ENCODE peak calls at places on chromosome 15, in ten cellular contexts. Q, V, E, K, S, P, O, X, G and Y are unnamed samples.

GRCh38 chr15:68303134-68303533 is 25.6 kb downstream of the FEM1B start:
- DNase-seq in E (no peak), O (no peak), P (no peak), S (no peak), X (no peak), V (peak; percentile 13), G (no peak), K (no peak), Q (no peak), Y (no peak)

GRCh38 chr15:30827625-30828303 is 76.0 kb upstream of the FAN1 start:
- DNase-seq in E (no peak), Q (no peak), V (no peak), X (no peak), P (no peak), G (no peak), K (no peak), O (no peak), S (no peak), Y (no peak)

GRCh38 chr15:85672338-85673097 is 122.2 kb downstream of the KLHL25 start:
- DNase-seq in K (no peak), G (no peak), O (no peak), Q (peak; percentile 18), E (no peak), S (no peak), X (no peak), V (no peak), P (no peak), Y (no peak)

GRCh38 chr15:91102546-91103330 is 2.7 kb downstream of the SV2B start:
- DNase-seq in Q (no peak), E (no peak), G (no peak), K (no peak), X (no peak), S (no peak), V (no peak), P (no peak), O (no peak), Y (no peak)

GRCh38 chr15:45026646-45027045 is 3.7 kb downstream of the SORD start:
- DNase-seq in E (no peak), O (no peak), G (no peak), V (no peak), Q (no peak), P (no peak), K (no peak), S (peak; percentile 81), X (peak; percentile 17), Y (no peak)

GRCh38 chr15:68464451-68465090 is 32.6 kb upstream of the ITGA11 start:
- DNase-seq in S (no peak), X (no peak), Q (no peak), K (no peak), P (no peak), O (no peak), V (no peak), E (no peak), G (no peak), Y (peak; percentile 1)

GRCh38 chr15:32861741-32862140 is 143.9 kb downstream of the GREM1 start:
- DNase-seq in Q (no peak), G (no peak), P (no peak), O (no peak), E (no peak), X (peak; percentile 13), K (peak; percentile 14), V (no peak), S (no peak), Y (no peak)

GRCh38 chr15:97661796-97662195 is 298.7 kb upstream of the ARRDC4 start:
- DNase-seq in X (no peak), P (no peak), K (no peak), O (no peak), V (no peak), E (no peak), Q (no peak), G (no peak), S (no peak), Y (no peak)

GRCh38 chr15:33584797-33585196 is 274.0 kb downstream of the RYR3 start:
- DNase-seq in G (no peak), O (no peak), V (no peak), E (no peak), P (no peak), Q (no peak), K (no peak), X (no peak), S (no peak), Y (no peak)

GRCh38 chr15:78358114-78358513 is 18.0 kb downstream of the CRABP1 start:
- DNase-seq in K (no peak), V (no peak), P (no peak), O (no peak), G (no peak), X (no peak), S (no peak), E (no peak), Q (peak; percentile 48), Y (no peak)

GRCh38 chr15:23035964-23036566 is 3.3 kb downstream of the TUBGCP5 start:
- DNase-seq in P (no peak), E (no peak), X (peak; percentile 73), Q (peak; percentile 62), V (no peak), S (peak; percentile 46), G (no peak), K (peak; percentile 26), O (peak; percentile 54), Y (peak; percentile 12)

GRCh38 chr15:40891810-40892448 is 2.3 kb upstream of the VPS18 start:
- DNase-seq in S (peak; percentile 55), V (no peak), K (no peak), G (peak; percentile 56), E (no peak), O (peak; percentile 53), X (peak; percentile 64), P (no peak), Q (peak; percentile 40), Y (no peak)

GRCh38 chr15:75989045-75989444 is 23.2 kb downstream of the NRG4 start:
- DNase-seq in G (no peak), Q (no peak), V (no peak), S (no peak), P (no peak), K (no peak), E (no peak), X (no peak), O (no peak), Y (no peak)

GRCh38 chr15:51752918-51753317 is 1.5 kb downstream of the TMOD2 start:
- DNase-seq in G (no peak), Q (no peak), K (no peak), O (no peak), X (no peak), S (no peak), E (no peak), P (no peak), V (no peak), Y (no peak)

GRCh38 chr15:51750186-51750585 is 1.2 kb upstream of the TMOD2 start:
- DNase-seq in V (no peak), Q (no peak), E (no peak), G (no peak), P (no peak), S (no peak), X (no peak), O (no peak), K (no peak), Y (no peak)

GRCh38 chr15:51751687-51752683 is 588 bp downstream of the TMOD2 start:
- DNase-seq in S (peak; percentile 24), G (no peak), K (peak; percentile 35), P (peak; percentile 71), O (no peak), E (peak; percentile 32), Q (no peak), V (no peak), X (peak; percentile 34), Y (no peak)

GRCh38 chr15:51749307-51749706 is 2.1 kb upstream of the TMOD2 start:
- DNase-seq in S (no peak), G (no peak), O (no peak), X (no peak), Q (no peak), P (no peak), K (no peak), E (no peak), V (no peak), Y (no peak)

GRCh38 chr15:51750942-51751686 is at the start of gene TMOD2:
- DNase-seq in V (peak; percentile 25), K (peak; percentile 58), O (no peak), P (peak; percentile 72), E (peak; percentile 64), Q (no peak), G (peak; percentile 25), S (no peak), X (peak; percentile 89), Y (no peak)
- TF ChIP-seq POLR2AphosphoS5 in V (no peak), K (no peak), O (no peak), P (peak; percentile 21), E (no peak), Q (no peak), G (no peak), S (no peak), X (no peak), Y (no peak)

GRCh38 chr15:92899910-92900711 is at the start of gene CHD2:
- DNase-seq in E (no peak), Q (peak; percentile 91), P (peak; percentile 74), G (peak; percentile 84), S (peak; percentile 89), O (peak; percentile 89), X (peak; percentile 84), K (peak; percentile 41), V (peak; percentile 56), Y (no peak)
- TF ChIP-seq POLR2AphosphoS5 in E (peak; percentile 99), Q (peak; percentile 93), P (peak; percentile 95), G (peak; percentile 93), S (peak; percentile 96), O (peak; percentile 99), X (peak; percentile 99), K (peak; percentile 99), V (peak; percentile 86), Y (peak; percentile 93)

GRCh38 chr15:66293419-66294156 is at the start of gene DIS3L:
- DNase-seq in S (peak; percentile 53), X (peak; percentile 91), E (peak; percentile 68), O (no peak), K (peak; percentile 72), P (peak; percentile 75), V (no peak), Q (peak; percentile 32), G (peak; percentile 36), Y (no peak)
- TF ChIP-seq POLR2AphosphoS5 in S (peak; percentile 83), X (peak; percentile 34), E (no peak), O (peak; percentile 63), K (no peak), P (no peak), V (no peak), Q (peak; percentile 54), G (peak; percentile 6), Y (peak; percentile 40)

GRCh38 chr15:62120776-62121175 is 44.3 kb downstream of the C2CD4B start:
- DNase-seq in Q (no peak), E (no peak), X (no peak), G (no peak), K (no peak), P (no peak), O (no peak), V (no peak), S (no peak), Y (no peak)

GRCh38 chr15:62119926-62120273 is 45.2 kb downstream of the C2CD4B start:
- DNase-seq in V (no peak), G (no peak), P (no peak), O (no peak), X (no peak), Q (no peak), K (no peak), E (no peak), S (no peak), Y (no peak)

GRCh38 chr15:62118446-62118964 is 46.6 kb downstream of the C2CD4B start:
- DNase-seq in E (no peak), P (no peak), Q (no peak), V (no peak), K (no peak), O (no peak), S (peak; percentile 49), X (no peak), G (no peak), Y (no peak)

GRCh38 chr15:62121273-62122015 is 43.6 kb downstream of the C2CD4B start:
- DNase-seq in O (no peak), P (no peak), X (no peak), E (no peak), V (no peak), S (peak; percentile 32), G (no peak), Q (no peak), K (no peak), Y (no peak)

GRCh38 chr15:62119224-62119925 is 45.7 kb downstream of the C2CD4B start:
- DNase-seq in P (no peak), S (peak; percentile 98), G (no peak), Q (peak; percentile 51), V (no peak), X (no peak), E (no peak), O (peak; percentile 44), K (no peak), Y (no peak)
- TF ChIP-seq POLR2AphosphoS5 in P (no peak), S (peak; percentile 33), G (peak; percentile 64), Q (no peak), V (no peak), X (peak; percentile 31), E (no peak), O (no peak), K (no peak), Y (no peak)